ENCODE peak calls at places on chromosomes 2 and 18, in four cellular contexts. X, I, F and T are unnamed samples.

GRCh38 chr2:42001696-42002331 is 46.0 kb upstream of the PKDCC start:
- DNase-seq in F (no peak), X (no peak), I (no peak), T (no peak)

GRCh38 chr2:180050246-180050645 is 43.1 kb upstream of the CWC22 start:
- DNase-seq in F (no peak), X (no peak), I (no peak), T (no peak)

GRCh38 chr2:171410101-171410500 is 23.7 kb downstream of the METTL8 start:
- DNase-seq in I (no peak), X (no peak), F (no peak), T (no peak)

GRCh38 chr2:150900913-150901312 is 360.8 kb downstream of the RBM43 start:
- DNase-seq in F (no peak), I (no peak), X (no peak), T (no peak)

GRCh38 chr2:200677721-200678532 is 92.1 kb downstream of the AOX1 start:
- DNase-seq in X (no peak), I (no peak), F (no peak), T (no peak)

GRCh38 chr2:108968619-108969018 is 20.4 kb downstream of the EDAR start:
- DNase-seq in I (no peak), X (no peak), F (no peak), T (no peak)

GRCh38 chr18:68426731-68427315 is 288.1 kb downstream of the TMX3 start:
- DNase-seq in F (no peak), X (no peak), I (no peak), T (no peak)

GRCh38 chr2:101063352-101063751 is 61.3 kb downstream of the RPL31 start:
- DNase-seq in X (no peak), F (no peak), I (no peak), T (no peak)

GRCh38 chr2:56749152-56749752 is 565.5 kb downstream of the CCDC85A start:
- DNase-seq in X (no peak), F (no peak), I (peak), T (no peak)

GRCh38 chr2:200376422-200377142 is 70.1 kb downstream of the SPATS2L start:
- DNase-seq in I (no peak), F (no peak), X (no peak), T (peak)

GRCh38 chr2:148540022-148540421 is 104.5 kb upstream of the EPC2 start:
- DNase-seq in F (no peak), I (no peak), X (no peak), T (no peak)

GRCh38 chr2:46950314-46950713 is 34.7 kb upstream of the MCFD2 start:
- DNase-seq in I (no peak), F (no peak), X (no peak), T (no peak)

GRCh38 chr2:156021326-156022040 is 311.0 kb downstream of the NR4A2 start:
- DNase-seq in I (no peak), F (no peak), X (no peak), T (no peak)

GRCh38 chr18:36756262-36756661 is 72.5 kb downstream of the TPGS2 start:
- DNase-seq in X (no peak), I (no peak), F (no peak), T (no peak)

GRCh38 chr18:47915229-47915628 is 15.2 kb downstream of the SMAD2 start:
- DNase-seq in X (no peak), I (no peak), F (no peak), T (no peak)

GRCh38 chr2:46383113-46383395 is 85.8 kb downstream of the EPAS1 start:
- DNase-seq in I (no peak), X (no peak), F (no peak), T (no peak)

GRCh38 chr2:128568106-128568505 is 249.4 kb upstream of the HS6ST1 start:
- DNase-seq in X (no peak), F (no peak), I (no peak), T (no peak)

GRCh38 chr2:12726271-12726670 is 9.5 kb downstream of the TRIB2 start:
- DNase-seq in X (no peak), I (no peak), F (no peak), T (no peak)

GRCh38 chr2:165238295-165238694 is 919 bp upstream of the SCN2A start:
- DNase-seq in X (no peak), F (no peak), I (peak), T (no peak)

GRCh38 chr2:199727801-199728200 is 123.2 kb downstream of the FTCDNL1 start:
- DNase-seq in F (no peak), I (no peak), X (no peak), T (no peak)

GRCh38 chr2:212427031-212427430 is 111.6 kb downstream of the ERBB4 start:
- DNase-seq in F (no peak), I (no peak), X (no peak), T (no peak)